ENCODE peak calls at places on chromosomes 6 and 20, in four cellular contexts. V, D, X and F are unnamed samples.

GRCh38 chr6:38400101-38400500 is 239.6 kb downstream of the BTBD9 start:
- DNase-seq in V (no peak), D (no peak), X (no peak), F (no peak)

GRCh38 chr20:48904566-48905321 is 16.8 kb upstream of the ARFGEF2 start:
- DNase-seq in V (peak), D (no peak), X (peak), F (peak)

GRCh38 chr6:37473364-37474095 is 26.2 kb downstream of the CCDC167 start:
- DNase-seq in V (no peak), D (no peak), X (no peak), F (no peak)

GRCh38 chr6:43993881-43994523 is 133.2 kb downstream of the MRPL14 start:
- DNase-seq in V (no peak), D (no peak), X (no peak), F (no peak)

GRCh38 chr6:5084787-5085637 is at the start of gene PPP1R3G:
- DNase-seq in V (peak), D (no peak), X (no peak), F (peak)

GRCh38 chr6:124480021-124480430 is 482.2 kb upstream of the RNF217 start:
- DNase-seq in V (no peak), D (no peak), X (no peak), F (no peak)

GRCh38 chr6:79546186-79546585 is 9.0 kb upstream of the LCA5 start:
- DNase-seq in V (no peak), D (no peak), X (no peak), F (no peak)

GRCh38 chr6:44569931-44570385 is 182.5 kb downstream of the CDC5L start:
- DNase-seq in V (no peak), D (no peak), X (no peak), F (no peak)

GRCh38 chr6:122735618-122736017 is 43.9 kb upstream of the FABP7 start:
- DNase-seq in V (no peak), D (no peak), X (no peak), F (peak)

GRCh38 chr6:22899446-22899845 is 330.1 kb downstream of the HDGFL1 start:
- DNase-seq in V (no peak), D (no peak), X (no peak), F (no peak)

GRCh38 chr20:50710492-50711063 is 19.2 kb upstream of the RIPOR3 start:
- DNase-seq in V (no peak), D (no peak), X (peak), F (no peak)

GRCh38 chr20:19784511-19785172 is 26.6 kb downstream of the RIN2 start:
- DNase-seq in V (peak), D (peak), X (peak), F (peak)

GRCh38 chr6:148501178-148501590 is 158.5 kb downstream of the SASH1 start:
- DNase-seq in V (no peak), D (no peak), X (no peak), F (peak)

GRCh38 chr6:142960098-142960497 is 15.1 kb upstream of the HIVEP2 start:
- DNase-seq in V (no peak), D (no peak), X (no peak), F (no peak)

GRCh38 chr6:25175656-25176055 is 103.5 kb upstream of the CARMIL1 start:
- DNase-seq in V (no peak), D (no peak), X (no peak), F (no peak)

GRCh38 chr20:13348301-13349239 is 127.5 kb downstream of the ISM1 start:
- DNase-seq in V (no peak), D (no peak), X (no peak), F (no peak)

GRCh38 chr20:49886571-49887203 is 28.6 kb downstream of the SPATA2 start:
- DNase-seq in V (no peak), D (no peak), X (no peak), F (no peak)

GRCh38 chr6:166830185-166830890 is 126.0 kb downstream of the RNASET2 start:
- DNase-seq in V (no peak), D (peak), X (no peak), F (no peak)
- TF ChIP-seq SP1 in V (no peak), D (peak), X (no peak), F (no peak)

GRCh38 chr6:16320533-16321340 is 82.3 kb downstream of the GMPR start:
- DNase-seq in V (no peak), D (no peak), X (no peak), F (no peak)
- TF ChIP-seq SUZ12 in V (no peak), D (no peak), X (no peak), F (no peak)

DNA sequence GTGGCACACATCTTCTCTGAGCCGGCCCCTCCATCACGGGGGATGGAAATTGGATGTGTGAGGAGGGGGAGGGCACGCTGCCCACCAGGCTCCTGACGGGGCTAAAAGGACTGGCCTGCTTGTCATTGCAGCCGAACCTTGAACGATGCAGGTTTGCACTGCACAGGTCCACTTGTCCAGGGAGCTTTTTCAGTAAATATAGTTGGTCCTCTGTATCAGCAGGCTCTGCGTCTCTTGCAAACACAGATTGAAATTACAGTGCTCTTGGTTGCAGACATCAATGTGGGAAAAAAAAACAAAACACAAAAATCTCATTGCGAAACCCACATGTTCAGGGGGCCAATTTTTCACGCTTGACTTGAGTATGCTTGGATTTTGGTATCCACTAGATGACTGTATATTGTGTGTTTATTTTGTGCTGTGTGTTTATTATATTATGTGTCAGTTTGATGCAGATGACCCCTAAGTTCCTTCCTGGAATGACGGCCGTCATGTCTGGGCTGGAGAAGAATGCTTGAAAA is 29.2 kb downstream of the ERMARD start:
- DNase-seq in V (no peak), D (no peak), X (peak), F (no peak)
- TF ChIP-seq SP1 in V (no peak), D (no peak), X (no peak), F (no peak)

DNA sequence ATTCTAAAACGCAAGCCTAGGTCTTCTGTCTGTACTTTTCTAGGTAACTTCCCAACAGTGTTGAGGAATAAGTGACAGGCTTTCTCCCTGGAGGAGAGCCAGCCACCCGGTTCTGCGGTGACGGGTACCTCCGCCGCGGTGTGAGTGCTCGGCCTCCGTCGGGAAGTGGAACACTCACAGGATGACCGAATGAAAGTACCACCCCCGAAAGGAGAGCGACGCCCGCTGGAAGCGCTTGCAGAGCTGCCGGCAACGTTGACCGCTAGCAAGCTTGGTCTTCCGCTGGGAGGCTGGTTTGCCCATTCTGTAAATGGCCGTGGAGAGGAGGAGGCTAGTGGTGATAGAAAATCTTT is 581 bp upstream of the TMEM242 start:
- DNase-seq in V (peak), D (no peak), X (peak), F (peak)
- TF ChIP-seq SUZ12 in V (no peak), D (no peak), X (no peak), F (no peak)

GRCh38 chr20:63652192-63652980 is 838 bp downstream of the STMN3 start:
- DNase-seq in V (peak), D (no peak), X (peak), F (peak)
- TF ChIP-seq SP1 in V (no peak), D (no peak), X (no peak), F (no peak)

DNA sequence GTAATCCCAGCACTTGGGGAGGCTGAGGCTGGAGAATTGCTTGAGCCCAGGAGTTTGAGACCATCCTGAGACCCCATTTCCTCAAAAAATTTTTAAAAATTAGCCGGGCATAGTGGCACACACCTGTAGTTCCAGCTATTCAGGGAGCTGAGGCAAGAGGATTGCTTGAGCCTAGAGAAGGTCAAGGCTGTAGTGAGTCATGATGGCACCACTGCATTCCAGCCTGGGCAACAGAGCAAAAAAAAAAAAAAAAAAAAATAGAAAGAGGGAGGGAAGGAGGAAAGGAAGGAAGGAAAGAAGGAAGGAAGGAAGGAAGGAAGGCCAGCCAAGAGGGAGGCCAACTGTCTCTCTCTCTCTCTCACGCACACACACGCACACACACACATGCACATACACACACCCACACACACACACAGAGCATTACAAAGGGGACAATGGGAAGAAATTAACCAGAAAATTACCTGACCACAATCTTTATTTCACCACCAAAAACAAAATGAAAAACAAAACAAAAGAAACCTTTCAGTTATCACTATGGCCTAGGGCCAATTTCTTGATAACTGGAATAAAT is 50.5 kb upstream of the COL9A1 start:
- DNase-seq in V (no peak), D (no peak), X (no peak), F (no peak)
- TF ChIP-seq SUZ12 in V (no peak), D (no peak), X (no peak), F (no peak)

DNA sequence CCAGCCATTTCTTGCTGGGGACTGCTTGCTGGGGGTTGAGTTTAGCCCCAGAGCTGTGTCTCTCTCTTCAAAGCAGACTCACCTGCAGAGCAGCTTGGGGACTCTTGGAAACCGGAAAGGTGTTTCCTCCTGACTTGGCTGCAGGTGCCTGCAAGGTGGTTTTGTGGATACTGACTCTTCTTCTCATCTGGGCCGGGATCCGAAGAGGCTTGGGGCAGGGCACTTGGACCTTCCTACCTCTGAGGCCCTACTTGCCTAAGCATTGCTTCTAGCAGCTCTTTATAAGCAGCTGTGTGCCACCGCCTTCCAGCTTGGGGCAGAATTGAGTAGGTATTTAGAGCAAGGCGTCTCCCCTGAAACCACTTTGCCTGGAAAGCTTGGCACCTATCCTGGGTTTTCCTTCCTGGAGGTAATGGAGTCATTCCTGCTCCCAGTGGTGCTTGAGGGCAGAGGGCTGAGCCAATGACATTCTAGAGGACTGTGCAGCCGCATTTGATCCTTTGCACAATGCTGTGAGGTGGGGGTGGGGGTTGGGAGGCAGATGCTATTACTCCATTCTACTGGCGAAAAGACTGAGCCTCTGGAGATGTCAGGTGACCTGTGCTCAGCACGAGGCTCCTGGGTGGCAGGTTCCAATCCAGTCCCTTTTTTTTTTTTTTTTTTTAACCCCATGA is 3.4 kb upstream of the CTSZ start:
- DNase-seq in V (no peak), D (no peak), X (no peak), F (no peak)
- TF ChIP-seq SP1 in V (no peak), D (no peak), X (no peak), F (no peak)

DNA sequence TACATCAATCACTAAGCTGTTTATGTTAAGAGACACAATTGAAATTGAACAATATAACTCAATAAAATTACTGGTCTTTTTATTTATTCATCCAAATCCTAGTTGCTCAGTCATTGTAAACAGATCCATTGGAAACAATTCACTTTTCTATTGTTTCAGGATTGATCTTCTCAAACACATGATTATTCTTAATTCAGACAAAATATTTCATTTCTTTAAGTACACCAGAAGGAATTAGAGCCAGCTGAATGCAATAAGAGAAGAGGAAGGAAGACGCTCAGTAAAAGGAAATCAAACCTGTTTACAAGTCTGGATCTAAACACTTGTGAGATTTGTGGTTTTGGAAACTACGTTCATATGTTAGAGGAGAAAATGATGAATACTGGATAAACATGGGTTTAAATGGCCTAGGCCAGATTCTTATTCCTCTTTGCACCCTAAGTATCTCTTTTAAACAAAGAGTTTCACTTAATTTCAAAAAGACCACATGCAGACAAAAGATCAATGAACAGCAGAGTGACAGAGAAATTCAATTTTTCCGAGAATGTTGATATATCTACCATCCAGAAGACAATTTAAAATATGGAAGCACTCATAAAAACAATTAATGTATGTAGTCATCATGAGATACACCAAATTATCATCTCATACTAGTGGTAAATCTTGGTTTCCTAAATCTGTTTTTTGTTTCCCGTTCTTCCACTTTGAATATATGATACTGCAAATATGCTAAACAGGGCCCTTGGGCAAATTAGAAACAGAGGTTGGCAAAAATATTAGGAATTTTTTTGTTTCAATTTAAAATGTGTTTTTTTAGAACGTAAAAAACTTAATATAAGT is 703.5 kb upstream of the CITED2 start:
- DNase-seq in V (no peak), D (no peak), X (no peak), F (no peak)
- TF ChIP-seq SUZ12 in V (no peak), D (no peak), X (no peak), F (no peak)

GRCh38 chr20:58010666-58011065 is 217.8 kb downstream of the ANKRD60 start:
- DNase-seq in V (no peak), D (no peak), X (no peak), F (no peak)
- TF ChIP-seq SP1 in V (no peak), D (no peak), X (no peak), F (no peak)